ENCODE peak calls at places on chromosomes 5 and 9, in four cellular contexts. N is IMR-90, S is H9, E is H1. W is an unnamed sample.

GRCh38 chr5:172076783-172077244 is 70.4 kb upstream of the FBXW11 start:
- DNase-seq in N (peak), S (peak), E (no peak), W (peak)

GRCh38 chr5:95564450-95564849 is 9.5 kb downstream of the ARSK start:
- DNase-seq in N (no peak), S (no peak), E (no peak), W (no peak)

GRCh38 chr9:35079041-35079425 is 709 bp downstream of the FANCG start:
- DNase-seq in N (no peak), S (no peak), E (no peak), W (peak)

GRCh38 chr5:143480001-143480400 is 76.5 kb upstream of the NR3C1 start:
- DNase-seq in N (no peak), S (no peak), E (no peak), W (no peak)

GRCh38 chr5:1542755-1543154 is 19.0 kb upstream of the LPCAT1 start:
- DNase-seq in N (no peak), S (no peak), E (no peak), W (peak)

GRCh38 chr5:120405923-120406322 is 58.2 kb upstream of the PRR16 start:
- DNase-seq in N (peak), S (no peak), E (no peak), W (peak)

GRCh38 chr5:92409131-92409530 is 1026.0 kb upstream of the ARRDC3 start:
- DNase-seq in N (no peak), S (no peak), E (no peak), W (no peak)

GRCh38 chr9:77907581-77907980 is 124.0 kb downstream of the GNAQ start:
- DNase-seq in N (peak), S (no peak), E (no peak), W (no peak)

GRCh38 chr9:79955300-79955699 is 383.5 kb downstream of the TLE4 start:
- DNase-seq in N (no peak), S (no peak), E (no peak), W (no peak)

GRCh38 chr9:113185271-113185670 is 34.5 kb downstream of the SLC31A2 start:
- DNase-seq in N (no peak), S (no peak), E (no peak), W (no peak)

GRCh38 chr5:136522217-136522956 is 157.0 kb upstream of the TRPC7 start:
- DNase-seq in N (no peak), S (no peak), E (no peak), W (peak)

GRCh38 chr9:80775515-80775914 is 913.8 kb downstream of the TLE1 start:
- DNase-seq in N (peak), S (no peak), E (no peak), W (peak)

GRCh38 chr5:58462623-58463230 is 2.8 kb upstream of the PLK2 start:
- DNase-seq in N (peak), S (no peak), E (no peak), W (peak)

GRCh38 chr9:116939605-116940004 is 252.5 kb downstream of the TRIM32 start:
- DNase-seq in N (peak), S (no peak), E (no peak), W (no peak)

GRCh38 chr5:139971202-139971725 is 71.8 kb downstream of the NRG2 start:
- DNase-seq in N (no peak), S (no peak), E (peak), W (no peak)
- H4K5ac ChIP-seq in N (no peak), S (no peak), E (no peak), W (no peak)

GRCh38 chr9:133846483-133847090 is 108.4 kb upstream of the SARDH start:
- DNase-seq in N (no peak), S (no peak), E (no peak), W (no peak)

GRCh38 chr9:133845659-133845947 is 107.5 kb upstream of the SARDH start:
- DNase-seq in N (no peak), S (no peak), E (no peak), W (peak)

GRCh38 chr9:133844431-133844830 is 106.3 kb upstream of the SARDH start:
- DNase-seq in N (no peak), S (no peak), E (no peak), W (no peak)

GRCh38 chr9:133843751-133844373 is 105.7 kb upstream of the SARDH start:
- DNase-seq in N (no peak), S (no peak), E (no peak), W (no peak)

DNA sequence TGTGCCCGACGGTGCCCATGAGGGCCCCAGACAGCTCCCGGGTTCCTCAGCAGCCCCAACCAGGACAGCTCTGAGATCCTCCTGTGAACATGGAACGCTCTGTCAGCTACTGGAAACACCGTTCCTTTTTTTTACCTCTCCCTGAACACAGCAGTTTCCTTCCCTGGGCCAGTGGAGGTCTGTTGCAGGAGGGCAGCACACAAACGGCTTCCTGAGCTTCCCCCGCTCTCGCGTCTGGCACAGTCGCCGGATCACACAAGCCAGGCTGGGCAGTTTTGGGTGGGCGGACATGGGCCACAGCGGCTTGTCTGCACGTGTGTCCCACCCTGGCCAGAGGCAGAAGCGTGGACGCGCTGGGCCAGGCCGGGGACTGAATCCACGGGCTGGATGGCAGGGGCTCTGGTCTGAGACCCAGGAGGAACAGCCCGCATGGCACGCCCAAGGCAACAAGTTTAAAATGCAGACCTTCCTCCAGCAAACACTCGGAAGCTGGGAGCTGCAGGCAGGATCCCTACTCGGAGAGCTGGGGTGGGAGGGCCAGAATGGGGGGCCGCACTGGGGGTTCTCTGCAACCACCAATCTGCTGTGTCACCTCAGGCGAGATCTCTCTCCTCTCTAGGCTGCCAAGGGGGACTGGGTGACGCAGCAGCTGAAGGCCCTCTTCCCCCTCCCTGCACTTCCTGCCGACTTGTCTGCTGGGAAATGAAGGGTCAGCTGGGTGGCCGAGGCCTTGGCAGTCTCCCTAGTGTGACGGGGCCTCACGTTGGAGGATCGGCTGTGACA is 106.9 kb upstream of the SARDH start:
- DNase-seq in N (peak), S (no peak), E (no peak), W (no peak)
- H3K9ac ChIP-seq in N (no peak), S (no peak), E (no peak), W (no peak)

DNA sequence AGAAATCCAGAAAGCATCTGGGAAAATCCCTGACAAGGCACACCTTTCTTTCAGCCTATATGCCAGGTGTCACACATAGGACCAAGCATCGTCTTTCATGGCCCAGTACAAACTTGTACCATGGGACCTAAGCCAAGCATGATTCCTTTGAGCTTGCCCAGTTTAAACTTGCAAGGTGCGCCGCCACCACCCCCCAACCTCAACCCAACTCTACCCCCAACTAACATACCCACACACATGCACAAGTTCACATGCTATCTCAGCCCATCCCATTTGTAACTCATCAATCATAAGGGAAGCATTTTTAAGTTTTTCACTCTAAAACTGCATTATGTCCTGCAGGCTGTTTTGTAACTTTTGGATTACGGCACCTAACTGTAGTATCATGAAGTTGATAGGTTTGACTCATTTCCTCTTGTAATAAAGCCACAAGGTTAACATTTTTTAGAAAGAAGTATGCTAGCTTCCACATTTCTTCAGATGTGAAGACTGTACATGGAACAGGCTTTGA is 145.9 kb upstream of the FST start:
- DNase-seq in N (peak), S (no peak), E (no peak), W (no peak)
- H4K5ac ChIP-seq in N (peak), S (no peak), E (no peak), W (no peak)

GRCh38 chr5:5165541-5166002 is 25.4 kb downstream of the ADAMTS16 start:
- DNase-seq in N (no peak), S (no peak), E (no peak), W (peak)
- H3K9ac ChIP-seq in N (no peak), S (no peak), E (no peak), W (no peak)

DNA sequence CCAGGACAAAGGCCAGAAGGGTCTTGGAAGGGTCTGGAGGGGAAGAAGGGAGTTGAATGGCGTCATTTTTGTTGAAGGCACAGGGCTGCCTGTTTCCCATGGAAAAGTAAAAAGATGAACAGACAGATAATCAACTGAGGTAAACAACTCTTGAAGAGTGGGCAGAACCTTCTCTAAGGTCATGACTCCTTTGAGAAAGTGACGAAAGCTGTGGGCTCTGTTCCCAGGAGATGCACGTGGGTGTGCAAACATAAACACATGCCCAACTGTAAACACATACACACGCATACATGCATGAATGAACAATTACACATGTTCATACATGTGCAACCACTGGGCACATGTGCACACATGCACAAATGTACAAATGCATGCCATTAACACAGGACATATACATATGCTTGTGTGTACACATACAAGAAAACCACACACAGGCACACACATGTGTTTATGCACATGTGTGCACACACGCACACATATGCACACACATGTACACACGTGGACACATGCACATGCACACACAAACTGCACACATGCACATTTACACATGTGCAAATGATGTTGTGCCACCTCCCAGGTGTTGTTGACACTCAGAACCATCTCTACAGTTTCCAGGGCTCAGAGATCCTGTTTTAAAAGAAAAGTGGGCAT is 143.3 kb downstream of the GADD45G start:
- DNase-seq in N (no peak), S (no peak), E (no peak), W (no peak)
- H4K5ac ChIP-seq in N (no peak), S (no peak), E (no peak), W (no peak)